ENCODE peak calls at places on chromosomes 12 and 14, in seven cellular contexts. J is mucosa of descending colon; P is CMK; W is heart left ventricle; V is epithelial cell of esophagus; L is IMR-90; U is stimulated activated CD4-positive, alpha-beta T cell treated with anti-CD3 and anti-CD28 coated beads, Interleukin-2, amount 100 ng/mL, for 24 hours. D is an unnamed sample.

GRCh38 chr12:51005671-51006070 is 20.5 kb downstream of the SLC11A2 start:
- DNase-seq in J (peak), P (no peak), W (no peak), V (peak), L (no peak), U (no peak), D (no peak)

GRCh38 chr12:44672042-44672441 is 204.1 kb downstream of the NELL2 start:
- DNase-seq in J (no peak), P (no peak), W (no peak), V (no peak), L (no peak), U (no peak), D (no peak)

GRCh38 chr12:25864287-25864686 is 94.2 kb upstream of the RASSF8 start:
- DNase-seq in J (no peak), P (no peak), W (no peak), V (no peak), L (no peak), U (no peak), D (no peak)

GRCh38 chr14:21631084-21631483 is 3.7 kb downstream of the OR10G2 start:
- DNase-seq in J (no peak), P (no peak), W (no peak), V (peak), L (no peak), U (no peak), D (no peak)

GRCh38 chr14:74620497-74620921 is 8.5 kb upstream of the LTBP2 start:
- DNase-seq in J (no peak), P (no peak), W (peak), V (peak), L (peak), U (peak), D (no peak)

GRCh38 chr14:86799244-86799647 is 1193.7 kb downstream of the GALC start:
- DNase-seq in J (no peak), P (no peak), W (no peak), V (peak), L (peak), U (no peak), D (no peak)

GRCh38 chr14:33454707-33455106 is 496.2 kb downstream of the EGLN3 start:
- DNase-seq in J (no peak), P (no peak), W (no peak), V (no peak), L (no peak), U (no peak), D (no peak)

GRCh38 chr12:49296034-49296835 is 1.3 kb downstream of the PRPH start:
- DNase-seq in J (peak), P (no peak), W (no peak), V (peak), L (no peak), U (peak), D (no peak)

GRCh38 chr12:49868952-49869815 is 26.3 kb upstream of the BCDIN3D start:
- DNase-seq in J (peak), P (peak), W (peak), V (no peak), L (peak), U (no peak), D (no peak)

GRCh38 chr12:113465808-113466769 is 5.6 kb downstream of the LHX5 start:
- DNase-seq in J (no peak), P (no peak), W (no peak), V (no peak), L (no peak), U (no peak), D (no peak)

GRCh38 chr14:104370256-104370870 is 209.2 kb upstream of the C14orf180 start:
- DNase-seq in J (peak), P (no peak), W (peak), V (no peak), L (no peak), U (no peak), D (no peak)

GRCh38 chr12:49068879-49069506 is 786 bp downstream of the RHEBL1 start:
- DNase-seq in J (no peak), P (no peak), W (peak), V (no peak), L (no peak), U (no peak), D (no peak)

GRCh38 chr14:59349154-59349772 is 115.9 kb downstream of the GPR135 start:
- DNase-seq in J (no peak), P (no peak), W (no peak), V (no peak), L (no peak), U (no peak), D (no peak)

GRCh38 chr12:16605666-16606116 is 271 bp downstream of the LMO3 start:
- DNase-seq in J (no peak), P (no peak), W (no peak), V (peak), L (peak), U (no peak), D (no peak)

GRCh38 chr14:87888136-87888999 is 104.6 kb downstream of the GALC start:
- DNase-seq in J (peak), P (no peak), W (no peak), V (peak), L (no peak), U (no peak), D (no peak)

GRCh38 chr14:104746071-104746545 is 6.8 kb upstream of the SIVA1 start:
- DNase-seq in J (no peak), P (no peak), W (peak), V (no peak), L (no peak), U (no peak), D (no peak)

GRCh38 chr14:77123381-77124344 is 17.9 kb downstream of the ZDHHC22 start:
- DNase-seq in J (peak), P (no peak), W (peak), V (peak), L (no peak), U (no peak), D (no peak)

GRCh38 chr12:92757599-92758121 is 54.9 kb downstream of the PLEKHG7 start:
- DNase-seq in J (no peak), P (no peak), W (no peak), V (no peak), L (no peak), U (no peak), D (no peak)

D was measured in vagina.